ENCODE peak calls at places on chromosomes 16 and 17, in seven cellular contexts. G is stimulated activated naive CD4-positive, alpha-beta T cell; J is OCI-LY7; P is NCI-H1105 treated with DMSO at 0.1 percent for 48 hours; E is DMS153; Y is cardiac muscle cell; C is activated CD4-positive, CD25-positive, alpha-beta regulatory T cell treated with anti-CD3 and anti-CD28 coated beads, Interleukin-2, amount 50 U/mL, for 16 hours. W is an unnamed sample.

GRCh38 chr17:68061512-68062313 is 26.2 kb downstream of the KPNA2 start:
- DNase-seq in Y (peak), C (no peak), E (no peak), P (no peak), J (no peak), G (no peak), W (no peak)

GRCh38 chr16:12225282-12225681 is 248.7 kb downstream of the SNX29 start:
- DNase-seq in G (no peak), E (no peak), Y (no peak), J (no peak), C (no peak), P (no peak), W (no peak)

GRCh38 chr17:70622382-70623260 is 453.3 kb downstream of the KCNJ2 start:
- DNase-seq in E (peak), C (no peak), J (peak), G (no peak), P (peak), Y (peak), W (peak)

GRCh38 chr17:7477392-7478275 is 1.8 kb downstream of the ZBTB4 start:
- DNase-seq in J (no peak), G (peak), E (no peak), Y (peak), C (no peak), P (no peak), W (no peak)

GRCh38 chr16:3256146-3256875 is at the start of gene MEFV:
- DNase-seq in P (no peak), J (no peak), G (no peak), E (no peak), Y (peak), C (no peak), W (no peak)

GRCh38 chr17:2935622-2936021 is 127.8 kb downstream of the OR1D5 start:
- DNase-seq in P (no peak), C (no peak), Y (no peak), G (no peak), J (no peak), E (no peak), W (no peak)

GRCh38 chr16:53754938-53755910 is 51.3 kb downstream of the FTO start:
- DNase-seq in Y (peak), J (no peak), C (no peak), G (no peak), P (peak), E (peak), W (no peak)

GRCh38 chr17:40290629-40291296 is 3.1 kb downstream of the CDC6 start:
- DNase-seq in J (peak), G (peak), Y (peak), E (peak), P (peak), C (no peak), W (peak)

GRCh38 chr16:86509759-86510464 is 415 bp upstream of the FOXF1 start:
- DNase-seq in P (peak), G (no peak), E (no peak), J (no peak), Y (peak), C (no peak), W (no peak)

GRCh38 chr17:79618383-79619067 is 7.7 kb upstream of the RBFOX3 start:
- DNase-seq in J (no peak), C (no peak), Y (no peak), G (no peak), P (no peak), E (no peak), W (no peak)

GRCh38 chr17:49496183-49496865 is 1.2 kb downstream of the NGFR start:
- DNase-seq in J (peak), P (peak), E (no peak), C (peak), G (peak), Y (peak), W (peak)

GRCh38 chr16:12661656-12662172 is 142.0 kb downstream of the CPPED1 start:
- DNase-seq in J (peak), P (no peak), G (no peak), E (no peak), C (no peak), Y (peak), W (no peak)

GRCh38 chr16:5010576-5011329 is 23.0 kb downstream of the NAGPA start:
- DNase-seq in C (no peak), Y (no peak), J (no peak), E (no peak), G (no peak), P (no peak), W (no peak)

GRCh38 chr17:34892864-34893263 is 68.4 kb downstream of the CCT6B start:
- DNase-seq in G (no peak), P (peak), E (peak), C (no peak), J (peak), Y (peak), W (peak)

GRCh38 chr17:70295732-70296131 is 126.4 kb downstream of the KCNJ2 start:
- DNase-seq in E (no peak), G (no peak), J (no peak), P (no peak), Y (no peak), C (no peak), W (peak)

GRCh38 chr17:39400547-39401411 is 647 bp downstream of the FBXL20 start:
- DNase-seq in E (no peak), P (no peak), G (peak), C (no peak), J (no peak), Y (peak), W (no peak)

GRCh38 chr16:2082171-2082982 is 34.6 kb downstream of the TSC2 start:
- DNase-seq in Y (peak), E (peak), G (no peak), J (no peak), C (no peak), P (no peak), W (no peak)

GRCh38 chr16:1188781-1189189 is 35.9 kb downstream of the CACNA1H start:
- DNase-seq in P (no peak), Y (peak), G (peak), E (no peak), C (no peak), J (peak), W (no peak)

GRCh38 chr16:67415872-67416793 is at the start of gene ZDHHC1:
- DNase-seq in C (no peak), Y (peak), J (peak), P (peak), E (peak), G (no peak), W (peak)

GRCh38 chr16:89805136-89805905 is 11.1 kb downstream of the FANCA start:
- DNase-seq in P (no peak), E (no peak), C (no peak), Y (no peak), G (no peak), J (no peak), W (peak)

GRCh38 chr17:64174686-64175456 is 44.9 kb upstream of the ERN1 start:
- DNase-seq in C (no peak), E (no peak), G (no peak), P (no peak), J (no peak), Y (peak), W (no peak)

GRCh38 chr16:65061935-65062334 is 59.9 kb downstream of the CDH11 start:
- DNase-seq in Y (no peak), J (no peak), G (no peak), E (no peak), P (no peak), C (no peak), W (no peak)

GRCh38 chr16:7843196-7843595 is 510.6 kb downstream of the RBFOX1 start:
- DNase-seq in G (no peak), Y (no peak), J (no peak), C (no peak), P (peak), E (no peak), W (no peak)

GRCh38 chr16:10220942-10221341 is 38.7 kb upstream of the GRIN2A start:
- DNase-seq in J (no peak), C (no peak), E (no peak), P (no peak), Y (no peak), G (no peak), W (no peak)

GRCh38 chr17:53626286-53626685 is 196.4 kb upstream of the KIF2B start:
- DNase-seq in J (no peak), P (no peak), C (no peak), Y (peak), E (no peak), G (no peak), W (no peak)

GRCh38 chr16:8866118-8866883 is 2.5 kb downstream of the CARHSP1 start:
- DNase-seq in G (no peak), P (peak), Y (peak), J (no peak), C (no peak), E (no peak), W (no peak)

GRCh38 chr17:2796164-2797140 is at the start of gene RAP1GAP2:
- DNase-seq in P (no peak), E (no peak), C (peak), Y (no peak), J (no peak), G (peak), W (no peak)

GRCh38 chr17:33207231-33207630 is 85.9 kb downstream of the ASIC2 start:
- DNase-seq in E (no peak), J (no peak), P (no peak), G (no peak), Y (no peak), C (no peak), W (no peak)

W was measured in NCI-H2171 treated with DMSO at 0.1 percent for 48 hours.